ENCODE peak calls at places on chromosomes 7 and 10, in ten cellular contexts. One of them, this sample, is unnamed.

GRCh38 chr10:123567984-123568745 is 98.0 kb upstream of the GPR26 start:
- DNase-seq in body of pancreas: no peak
- DNase-seq in PC-3: no peak
- DNase-seq in CD4-positive, alpha-beta memory T cell: no peak
- DNase-seq in ascending aorta: no peak
- DNase-seq in fibroblast of the aortic adventitia: no peak
- DNase-seq in fibroblast of pulmonary artery: no peak
- DNase-seq in AG04449: no peak
- DNase-seq in IMR-90: no peak
- DNase-seq in HFF-Myc: no peak
- DNase-seq in this sample: no peak

GRCh38 chr10:133388265-133388972 is 5.5 kb upstream of the MTG1 start:
- DNase-seq in body of pancreas: no peak
- DNase-seq in PC-3: peak; percentile 16
- DNase-seq in CD4-positive, alpha-beta memory T cell: no peak
- DNase-seq in ascending aorta: no peak
- DNase-seq in fibroblast of the aortic adventitia: no peak
- DNase-seq in fibroblast of pulmonary artery: no peak
- DNase-seq in AG04449: no peak
- DNase-seq in IMR-90: no peak
- DNase-seq in HFF-Myc: no peak
- DNase-seq in this sample: no peak

GRCh38 chr10:34078798-34079470 is 736.2 kb downstream of the PARD3 start:
- DNase-seq in body of pancreas: peak; percentile 17
- DNase-seq in PC-3: no peak
- DNase-seq in CD4-positive, alpha-beta memory T cell: no peak
- DNase-seq in ascending aorta: peak; percentile 70
- DNase-seq in fibroblast of the aortic adventitia: peak; percentile 90
- DNase-seq in fibroblast of pulmonary artery: peak; percentile 95
- DNase-seq in AG04449: no peak
- DNase-seq in IMR-90: no peak
- DNase-seq in HFF-Myc: no peak
- DNase-seq in this sample: no peak

GRCh38 chr10:95860486-95861040 is 47.2 kb upstream of the CC2D2B start:
- DNase-seq in body of pancreas: no peak
- DNase-seq in PC-3: no peak
- DNase-seq in CD4-positive, alpha-beta memory T cell: no peak
- DNase-seq in ascending aorta: no peak
- DNase-seq in fibroblast of the aortic adventitia: peak; percentile 59
- DNase-seq in fibroblast of pulmonary artery: no peak
- DNase-seq in AG04449: no peak
- DNase-seq in IMR-90: peak; percentile 20
- DNase-seq in HFF-Myc: peak; percentile 36
- DNase-seq in this sample: peak; percentile 44

GRCh38 chr7:32479574-32480200 is 10.5 kb downstream of the LSM5 start:
- DNase-seq in body of pancreas: peak; percentile 26
- DNase-seq in PC-3: peak; percentile 68
- DNase-seq in CD4-positive, alpha-beta memory T cell: no peak
- DNase-seq in ascending aorta: no peak
- DNase-seq in fibroblast of the aortic adventitia: peak; percentile 79
- DNase-seq in fibroblast of pulmonary artery: peak; percentile 82
- DNase-seq in AG04449: no peak
- DNase-seq in IMR-90: peak; percentile 52
- DNase-seq in HFF-Myc: no peak
- DNase-seq in this sample: peak; percentile 60

GRCh38 chr7:27133409-27134157 is 3.0 kb upstream of the HOXA4 start:
- DNase-seq in body of pancreas: no peak
- DNase-seq in PC-3: no peak
- DNase-seq in CD4-positive, alpha-beta memory T cell: no peak
- DNase-seq in ascending aorta: no peak
- DNase-seq in fibroblast of the aortic adventitia: no peak
- DNase-seq in fibroblast of pulmonary artery: no peak
- DNase-seq in AG04449: no peak
- DNase-seq in IMR-90: no peak
- DNase-seq in HFF-Myc: no peak
- DNase-seq in this sample: no peak

GRCh38 chr7:47526466-47526865 is 55.4 kb downstream of the TNS3 start:
- DNase-seq in body of pancreas: peak; percentile 95
- DNase-seq in PC-3: no peak
- DNase-seq in CD4-positive, alpha-beta memory T cell: no peak
- DNase-seq in ascending aorta: no peak
- DNase-seq in fibroblast of the aortic adventitia: no peak
- DNase-seq in fibroblast of pulmonary artery: no peak
- DNase-seq in AG04449: no peak
- DNase-seq in IMR-90: no peak
- DNase-seq in HFF-Myc: no peak
- DNase-seq in this sample: no peak

GRCh38 chr10:105691811-105692210 is 1050.7 kb downstream of the SORCS3 start:
- DNase-seq in body of pancreas: no peak
- DNase-seq in PC-3: peak; percentile 27
- DNase-seq in CD4-positive, alpha-beta memory T cell: no peak
- DNase-seq in ascending aorta: no peak
- DNase-seq in fibroblast of the aortic adventitia: peak; percentile 35
- DNase-seq in fibroblast of pulmonary artery: no peak
- DNase-seq in AG04449: no peak
- DNase-seq in IMR-90: no peak
- DNase-seq in HFF-Myc: no peak
- DNase-seq in this sample: no peak

GRCh38 chr10:54667136-54667535 is 133.9 kb downstream of the PCDH15 start:
- DNase-seq in body of pancreas: no peak
- DNase-seq in PC-3: peak; percentile 25
- DNase-seq in CD4-positive, alpha-beta memory T cell: no peak
- DNase-seq in ascending aorta: no peak
- DNase-seq in fibroblast of the aortic adventitia: no peak
- DNase-seq in fibroblast of pulmonary artery: no peak
- DNase-seq in AG04449: no peak
- DNase-seq in IMR-90: no peak
- DNase-seq in HFF-Myc: no peak
- DNase-seq in this sample: no peak

GRCh38 chr10:86586516-86586915 is 64.9 kb upstream of the WAPL start:
- DNase-seq in body of pancreas: no peak
- DNase-seq in PC-3: peak; percentile 12
- DNase-seq in CD4-positive, alpha-beta memory T cell: no peak
- DNase-seq in ascending aorta: no peak
- DNase-seq in fibroblast of the aortic adventitia: no peak
- DNase-seq in fibroblast of pulmonary artery: no peak
- DNase-seq in AG04449: no peak
- DNase-seq in IMR-90: no peak
- DNase-seq in HFF-Myc: no peak
- DNase-seq in this sample: no peak

GRCh38 chr7:126780993-126781392 is 471.7 kb downstream of the GRM8 start:
- DNase-seq in body of pancreas: no peak
- DNase-seq in PC-3: no peak
- DNase-seq in CD4-positive, alpha-beta memory T cell: no peak
- DNase-seq in ascending aorta: no peak
- DNase-seq in fibroblast of the aortic adventitia: no peak
- DNase-seq in fibroblast of pulmonary artery: no peak
- DNase-seq in AG04449: no peak
- DNase-seq in IMR-90: no peak
- DNase-seq in HFF-Myc: no peak
- DNase-seq in this sample: no peak

GRCh38 chr10:117363027-117363426 is 12.2 kb downstream of the PDZD8 start:
- DNase-seq in body of pancreas: no peak
- DNase-seq in PC-3: peak; percentile 67
- DNase-seq in CD4-positive, alpha-beta memory T cell: no peak
- DNase-seq in ascending aorta: no peak
- DNase-seq in fibroblast of the aortic adventitia: no peak
- DNase-seq in fibroblast of pulmonary artery: peak; percentile 29
- DNase-seq in AG04449: no peak
- DNase-seq in IMR-90: peak; percentile 78
- DNase-seq in HFF-Myc: no peak
- DNase-seq in this sample: peak; percentile 24

GRCh38 chr10:60336901-60337630 is 52.6 kb downstream of the ANK3 start:
- DNase-seq in body of pancreas: no peak
- DNase-seq in PC-3: no peak
- DNase-seq in CD4-positive, alpha-beta memory T cell: no peak
- DNase-seq in ascending aorta: no peak
- DNase-seq in fibroblast of the aortic adventitia: peak; percentile 60
- DNase-seq in fibroblast of pulmonary artery: no peak
- DNase-seq in AG04449: no peak
- DNase-seq in IMR-90: no peak
- DNase-seq in HFF-Myc: no peak
- DNase-seq in this sample: no peak

GRCh38 chr10:60340973-60341372 is 48.7 kb downstream of the ANK3 start:
- DNase-seq in body of pancreas: no peak
- DNase-seq in PC-3: no peak
- DNase-seq in CD4-positive, alpha-beta memory T cell: no peak
- DNase-seq in ascending aorta: no peak
- DNase-seq in fibroblast of the aortic adventitia: no peak
- DNase-seq in fibroblast of pulmonary artery: no peak
- DNase-seq in AG04449: no peak
- DNase-seq in IMR-90: no peak
- DNase-seq in HFF-Myc: no peak
- DNase-seq in this sample: no peak

GRCh38 chr10:60334991-60335390 is 54.7 kb downstream of the ANK3 start:
- DNase-seq in body of pancreas: no peak
- DNase-seq in PC-3: no peak
- DNase-seq in CD4-positive, alpha-beta memory T cell: no peak
- DNase-seq in ascending aorta: no peak
- DNase-seq in fibroblast of the aortic adventitia: peak; percentile 50
- DNase-seq in fibroblast of pulmonary artery: no peak
- DNase-seq in AG04449: peak; percentile 63
- DNase-seq in IMR-90: no peak
- DNase-seq in HFF-Myc: no peak
- DNase-seq in this sample: no peak

GRCh38 chr10:60335708-60336107 is 54.0 kb downstream of the ANK3 start:
- DNase-seq in body of pancreas: no peak
- DNase-seq in PC-3: peak; percentile 72
- DNase-seq in CD4-positive, alpha-beta memory T cell: no peak
- DNase-seq in ascending aorta: no peak
- DNase-seq in fibroblast of the aortic adventitia: no peak
- DNase-seq in fibroblast of pulmonary artery: no peak
- DNase-seq in AG04449: no peak
- DNase-seq in IMR-90: no peak
- DNase-seq in HFF-Myc: no peak
- DNase-seq in this sample: no peak

DNA sequence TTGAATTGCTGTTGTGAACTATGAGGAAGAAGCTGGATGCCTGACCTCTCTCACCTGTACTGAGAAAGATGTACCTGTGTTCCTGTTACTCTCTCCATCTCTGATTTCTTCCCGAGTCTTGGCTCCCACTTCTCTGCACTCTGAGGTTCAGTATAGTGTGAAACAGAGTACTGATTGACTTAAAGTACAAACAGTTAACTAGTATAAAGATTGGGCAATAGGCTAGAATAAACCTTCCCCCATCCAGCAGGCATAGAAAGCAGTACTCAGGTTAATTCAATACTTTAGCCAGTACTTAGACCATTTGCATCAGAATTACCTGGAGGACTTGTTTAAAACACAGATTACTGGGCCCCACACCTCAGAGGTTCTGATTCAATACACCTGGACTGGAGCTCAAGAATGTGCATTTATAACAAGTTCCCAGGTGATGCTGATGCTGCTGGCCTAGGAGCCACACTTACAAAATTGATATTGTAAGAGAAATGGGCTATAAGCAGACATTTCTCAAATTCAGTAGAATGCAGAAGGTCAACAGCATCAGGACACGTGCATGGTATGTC is 51.6 kb downstream of the ANK3 start:
- DNase-seq in body of pancreas: no peak
- DNase-seq in PC-3: no peak
- DNase-seq in CD4-positive, alpha-beta memory T cell: no peak
- DNase-seq in ascending aorta: no peak
- DNase-seq in fibroblast of the aortic adventitia: no peak
- DNase-seq in fibroblast of pulmonary artery: no peak
- DNase-seq in AG04449: no peak
- DNase-seq in IMR-90: no peak
- DNase-seq in HFF-Myc: no peak
- DNase-seq in this sample: no peak
- H3K4me3 ChIP-seq in body of pancreas: no peak overlapping the region
- H3K4me3 ChIP-seq in PC-3: no peak overlapping the region
- H3K4me3 ChIP-seq in CD4-positive, alpha-beta memory T cell: no peak overlapping the region
- H3K4me3 ChIP-seq in ascending aorta: no peak overlapping the region
- H3K4me3 ChIP-seq in fibroblast of the aortic adventitia: no peak overlapping the region
- H3K4me3 ChIP-seq in fibroblast of pulmonary artery: no peak overlapping the region
- H3K4me3 ChIP-seq in AG04449: no peak overlapping the region
- H3K4me3 ChIP-seq in IMR-90: no peak overlapping the region
- H3K4me3 ChIP-seq in HFF-Myc: no peak overlapping the region
- H3K4me3 ChIP-seq in this sample: no peak overlapping the region

DNA sequence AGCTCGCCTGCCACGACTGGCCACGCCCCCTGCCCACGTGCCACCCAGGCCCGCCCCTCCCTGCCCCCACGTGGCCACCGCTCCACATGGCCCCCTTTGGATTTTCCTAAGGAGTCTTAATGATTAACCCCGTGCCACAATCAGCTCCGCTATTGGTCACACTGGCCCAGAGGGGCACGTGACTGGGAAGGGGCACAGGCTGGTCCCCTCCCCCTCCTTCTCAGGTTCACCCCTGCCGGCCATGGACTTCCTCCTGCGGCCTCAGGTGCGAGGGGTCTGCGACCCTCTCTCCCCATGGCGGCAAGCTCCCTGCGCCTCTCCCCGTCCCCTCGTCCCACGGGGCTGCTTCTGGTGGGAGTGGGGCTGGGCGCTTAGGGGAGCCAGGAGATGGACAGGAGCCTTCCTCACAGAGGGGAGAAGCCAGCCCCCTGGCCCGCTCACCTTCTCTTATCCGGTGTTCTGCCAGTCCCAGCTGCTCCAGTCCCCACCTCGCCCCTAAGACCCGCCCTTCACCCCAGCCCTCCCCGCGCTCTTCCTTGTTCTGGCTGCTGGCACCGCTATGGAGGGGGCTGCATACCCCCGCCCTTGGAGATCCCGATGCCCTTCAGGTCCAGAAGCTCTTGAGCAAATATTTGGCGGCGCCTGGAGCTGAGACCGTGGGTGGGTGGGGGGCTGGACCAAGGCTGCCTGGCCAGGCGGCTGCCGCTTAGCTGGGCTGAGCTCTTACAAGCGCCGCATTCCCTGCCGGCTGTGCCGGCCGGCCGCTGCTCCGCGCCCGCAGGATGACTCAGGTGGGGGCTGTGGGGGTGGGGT is 3.2 kb downstream of the SLC4A2 start:
- DNase-seq in body of pancreas: peak; percentile 96
- DNase-seq in PC-3: peak; percentile 67
- DNase-seq in CD4-positive, alpha-beta memory T cell: no peak
- DNase-seq in ascending aorta: no peak
- DNase-seq in fibroblast of the aortic adventitia: peak; percentile 62
- DNase-seq in fibroblast of pulmonary artery: peak; percentile 52
- DNase-seq in AG04449: no peak
- DNase-seq in IMR-90: peak; percentile 76
- DNase-seq in HFF-Myc: no peak
- DNase-seq in this sample: peak; percentile 77
- H3K4me3 ChIP-seq in body of pancreas: peak overlapping the region; percentile 23
- H3K4me3 ChIP-seq in PC-3: peak overlapping the region; percentile 86
- H3K4me3 ChIP-seq in CD4-positive, alpha-beta memory T cell: no peak overlapping the region
- H3K4me3 ChIP-seq in ascending aorta: peak overlapping the region; percentile 25
- H3K4me3 ChIP-seq in fibroblast of the aortic adventitia: peak overlapping the region; percentile 53
- H3K4me3 ChIP-seq in fibroblast of pulmonary artery: peak overlapping the region; percentile 31
- H3K4me3 ChIP-seq in AG04449: no peak overlapping the region
- H3K4me3 ChIP-seq in IMR-90: no peak overlapping the region
- H3K4me3 ChIP-seq in HFF-Myc: peak overlapping the region; percentile 83
- H3K4me3 ChIP-seq in this sample: peak overlapping the region; percentile 54

GRCh38 chr7:44046321-44047061 is 2.0 kb downstream of the DBNL start:
- DNase-seq in body of pancreas: no peak
- DNase-seq in PC-3: no peak
- DNase-seq in CD4-positive, alpha-beta memory T cell: peak; percentile 51
- DNase-seq in ascending aorta: no peak
- DNase-seq in fibroblast of the aortic adventitia: no peak
- DNase-seq in fibroblast of pulmonary artery: no peak
- DNase-seq in AG04449: no peak
- DNase-seq in IMR-90: no peak
- DNase-seq in HFF-Myc: no peak
- DNase-seq in this sample: no peak
- H3K4me3 ChIP-seq in body of pancreas: no peak overlapping the region
- H3K4me3 ChIP-seq in PC-3: no peak overlapping the region
- H3K4me3 ChIP-seq in CD4-positive, alpha-beta memory T cell: peak overlapping the region; percentile 89
- H3K4me3 ChIP-seq in ascending aorta: no peak overlapping the region
- H3K4me3 ChIP-seq in fibroblast of the aortic adventitia: no peak overlapping the region
- H3K4me3 ChIP-seq in fibroblast of pulmonary artery: no peak overlapping the region
- H3K4me3 ChIP-seq in AG04449: no peak overlapping the region
- H3K4me3 ChIP-seq in IMR-90: no peak overlapping the region
- H3K4me3 ChIP-seq in HFF-Myc: no peak overlapping the region
- H3K4me3 ChIP-seq in this sample: no peak overlapping the region

GRCh38 chr10:67659497-67659896 is 36.5 kb downstream of the CTNNA3 start:
- DNase-seq in body of pancreas: no peak
- DNase-seq in PC-3: no peak
- DNase-seq in CD4-positive, alpha-beta memory T cell: no peak
- DNase-seq in ascending aorta: no peak
- DNase-seq in fibroblast of the aortic adventitia: no peak
- DNase-seq in fibroblast of pulmonary artery: no peak
- DNase-seq in AG04449: no peak
- DNase-seq in IMR-90: no peak
- DNase-seq in HFF-Myc: no peak
- DNase-seq in this sample: no peak
- H3K4me3 ChIP-seq in body of pancreas: no peak overlapping the region
- H3K4me3 ChIP-seq in PC-3: no peak overlapping the region
- H3K4me3 ChIP-seq in CD4-positive, alpha-beta memory T cell: no peak overlapping the region
- H3K4me3 ChIP-seq in ascending aorta: no peak overlapping the region
- H3K4me3 ChIP-seq in fibroblast of the aortic adventitia: no peak overlapping the region
- H3K4me3 ChIP-seq in fibroblast of pulmonary artery: no peak overlapping the region
- H3K4me3 ChIP-seq in AG04449: no peak overlapping the region
- H3K4me3 ChIP-seq in IMR-90: no peak overlapping the region
- H3K4me3 ChIP-seq in HFF-Myc: no peak overlapping the region
- H3K4me3 ChIP-seq in this sample: no peak overlapping the region